ENCODE peak calls at places on chromosomes 2 and 18, in ten cellular contexts. I, T, N, A, B, X, F, C, D and R are unnamed samples. For H3K4me1, the result is how much of the 10 kb centered on the place peaks cover.

GRCh38 chr2:233076749-233077148 is 16.6 kb downstream of the INPP5D start:
- DNase-seq in I (no peak), T (no peak), N (no peak), A (no peak), B (no peak), X (no peak), F (no peak), C (peak), D (no peak), R (no peak)

GRCh38 chr18:58535340-58536186 is 93.3 kb downstream of the ALPK2 start:
- DNase-seq in I (no peak), T (no peak), N (no peak), A (no peak), B (no peak), X (no peak), F (peak), C (no peak), D (peak), R (no peak)

GRCh38 chr2:3469486-3469885 is 49.8 kb downstream of the ADI1 start:
- DNase-seq in I (no peak), T (no peak), N (no peak), A (no peak), B (peak), X (no peak), F (no peak), C (no peak), D (no peak), R (no peak)

GRCh38 chr2:48268671-48269070 is 261.3 kb upstream of the STON1 start:
- DNase-seq in I (no peak), T (no peak), N (no peak), A (no peak), B (no peak), X (no peak), F (no peak), C (no peak), D (no peak), R (no peak)

GRCh38 chr2:234433201-234433600 is 63.7 kb downstream of the ARL4C start:
- DNase-seq in I (no peak), T (no peak), N (no peak), A (no peak), B (no peak), X (no peak), F (no peak), C (no peak), D (no peak), R (no peak)

GRCh38 chr2:43132523-43133301 is 93.7 kb downstream of the ZFP36L2 start:
- DNase-seq in I (no peak), T (peak), N (no peak), A (no peak), B (peak), X (no peak), F (no peak), C (no peak), D (peak), R (no peak)

GRCh38 chr18:25457636-25458035 is 105.7 kb upstream of the ZNF521 start:
- DNase-seq in I (no peak), T (no peak), N (no peak), A (no peak), B (no peak), X (no peak), F (peak), C (peak), D (no peak), R (no peak)

GRCh38 chr18:45760443-45761036 is 36.6 kb downstream of the SLC14A1 start:
- DNase-seq in I (no peak), T (no peak), N (no peak), A (no peak), B (no peak), X (peak), F (no peak), C (no peak), D (peak), R (no peak)

GRCh38 chr18:66759017-66759416 is 155.1 kb upstream of the CDH19 start:
- DNase-seq in I (no peak), T (no peak), N (no peak), A (no peak), B (no peak), X (peak), F (no peak), C (no peak), D (no peak), R (no peak)

GRCh38 chr2:112001942-112002341 is 53.1 kb upstream of the TMEM87B start:
- DNase-seq in I (no peak), T (no peak), N (no peak), A (no peak), B (no peak), X (no peak), F (peak), C (peak), D (no peak), R (no peak)

GRCh38 chr2:40034198-40034597 is 255.1 kb upstream of the THUMPD2 start:
- DNase-seq in I (no peak), T (no peak), N (no peak), A (no peak), B (no peak), X (no peak), F (peak), C (peak), D (no peak), R (no peak)

GRCh38 chr2:105328281-105329196 is 996 bp downstream of the TGFBRAP1 start:
- DNase-seq in I (peak), T (no peak), N (peak), A (peak), B (peak), X (peak), F (peak), C (peak), D (peak), R (peak)

GRCh38 chr2:17646096-17646554 is 105.6 kb downstream of the VSNL1 start:
- DNase-seq in I (peak), T (no peak), N (no peak), A (peak), B (no peak), X (peak), F (peak), C (peak), D (peak), R (peak)

GRCh38 chr2:37085731-37086147 is 1.4 kb downstream of the GPATCH11 start:
- DNase-seq in I (no peak), T (no peak), N (no peak), A (no peak), B (no peak), X (no peak), F (peak), C (peak), D (peak), R (no peak)

GRCh38 chr18:45254683-45255082 is 360.6 kb upstream of the SLC14A2 start:
- DNase-seq in I (peak), T (peak), N (no peak), A (no peak), B (no peak), X (no peak), F (peak), C (peak), D (no peak), R (no peak)

GRCh38 chr18:46051731-46052461 is 20.2 kb downstream of the PSTPIP2 start:
- DNase-seq in I (no peak), T (no peak), N (no peak), A (no peak), B (no peak), X (no peak), F (peak), C (peak), D (no peak), R (no peak)

GRCh38 chr2:152648336-152648735 is 68.9 kb downstream of the PRPF40A start:
- DNase-seq in I (no peak), T (no peak), N (no peak), A (peak), B (no peak), X (peak), F (peak), C (no peak), D (no peak), R (no peak)

GRCh38 chr2:73907840-73908452 is 15.1 kb downstream of the ACTG2 start:
- DNase-seq in I (no peak), T (no peak), N (no peak), A (peak), B (no peak), X (peak), F (peak), C (peak), D (peak), R (no peak)

GRCh38 chr2:202434472-202434871 is 58.3 kb downstream of the BMPR2 start:
- DNase-seq in I (no peak), T (no peak), N (no peak), A (no peak), B (no peak), X (no peak), F (no peak), C (no peak), D (no peak), R (no peak)

GRCh38 chr2:217909156-217909820 is 93.5 kb downstream of the TNS1 start:
- DNase-seq in I (no peak), T (no peak), N (no peak), A (no peak), B (no peak), X (peak), F (no peak), C (no peak), D (peak), R (no peak)
- TF ChIP-seq CTCF in I (no peak), T (no peak), N (no peak), A (no peak), B (no peak), X (peak), F (no peak), C (no peak), D (peak), R (no peak)

GRCh38 chr18:62179213-62179612 is 7.6 kb downstream of the PIGN start:
- DNase-seq in I (no peak), T (no peak), N (no peak), A (no peak), B (no peak), X (no peak), F (no peak), C (no peak), D (no peak), R (no peak)
- H3K4me1 ChIP-seq in I (under half), T (under half), N (under half), A (under half), B (under half), X (under half), F (under half), C (under half), D (under half), R (under half)

GRCh38 chr2:181656450-181657261 is at the start of gene CERKL:
- DNase-seq in I (peak), T (peak), N (peak), A (peak), B (peak), X (peak), F (peak), C (peak), D (peak), R (peak)

GRCh38 chr2:181660181-181660580 is 3.3 kb upstream of the CERKL start:
- DNase-seq in I (no peak), T (no peak), N (no peak), A (no peak), B (no peak), X (no peak), F (no peak), C (no peak), D (no peak), R (no peak)

GRCh38 chr2:181658444-181658843 is 1.5 kb upstream of the CERKL start:
- DNase-seq in I (no peak), T (no peak), N (no peak), A (no peak), B (no peak), X (peak), F (no peak), C (no peak), D (peak), R (no peak)

GRCh38 chr2:181655519-181655918 is 1.4 kb downstream of the CERKL start:
- DNase-seq in I (no peak), T (no peak), N (no peak), A (no peak), B (no peak), X (no peak), F (peak), C (no peak), D (no peak), R (no peak)

GRCh38 chr2:181657379-181657778 is 474 bp upstream of the CERKL start:
- DNase-seq in I (no peak), T (no peak), N (no peak), A (no peak), B (no peak), X (peak), F (no peak), C (no peak), D (peak), R (no peak)
- H3K4me3 ChIP-seq in I (peak), T (peak), N (peak), A (peak), B (no peak), X (peak), F (no peak), C (no peak), D (peak), R (peak)

DNA sequence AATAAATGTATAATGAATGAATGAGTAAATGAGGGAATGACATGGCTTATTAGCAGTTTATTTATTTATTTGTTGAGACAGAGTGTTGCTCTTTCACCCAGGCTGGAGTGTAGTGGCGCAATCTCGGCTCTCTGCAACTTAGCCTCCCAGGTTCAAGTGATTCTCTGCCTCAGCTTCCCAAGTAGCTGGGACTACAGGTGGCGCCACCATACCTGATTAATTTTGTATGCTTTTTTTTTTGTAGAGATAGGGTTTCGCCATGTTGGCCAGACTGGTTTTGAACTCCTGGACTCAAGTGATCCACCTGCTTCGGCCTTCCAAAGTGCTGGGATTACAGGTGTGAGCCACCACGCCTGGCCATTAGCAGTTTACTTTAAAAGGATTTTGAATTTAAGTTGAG is 100.3 kb upstream of the CAVIN2 start:
- DNase-seq in I (no peak), T (no peak), N (no peak), A (no peak), B (no peak), X (peak), F (no peak), C (no peak), D (peak), R (no peak)
- TF ChIP-seq CTCF in I (no peak), T (no peak), N (no peak), A (no peak), B (no peak), X (peak), F (no peak), C (no peak), D (peak), R (no peak)

GRCh38 chr2:62457555-62457954 is 48.4 kb downstream of the TMEM17 start:
- DNase-seq in I (peak), T (no peak), N (no peak), A (no peak), B (no peak), X (no peak), F (no peak), C (no peak), D (no peak), R (no peak)
- H3K4me1 ChIP-seq in I (under half), T (under half), N (under half), A (under half), B (under half), X (under half), F (under half), C (under half), D (under half), R (under half)

DNA sequence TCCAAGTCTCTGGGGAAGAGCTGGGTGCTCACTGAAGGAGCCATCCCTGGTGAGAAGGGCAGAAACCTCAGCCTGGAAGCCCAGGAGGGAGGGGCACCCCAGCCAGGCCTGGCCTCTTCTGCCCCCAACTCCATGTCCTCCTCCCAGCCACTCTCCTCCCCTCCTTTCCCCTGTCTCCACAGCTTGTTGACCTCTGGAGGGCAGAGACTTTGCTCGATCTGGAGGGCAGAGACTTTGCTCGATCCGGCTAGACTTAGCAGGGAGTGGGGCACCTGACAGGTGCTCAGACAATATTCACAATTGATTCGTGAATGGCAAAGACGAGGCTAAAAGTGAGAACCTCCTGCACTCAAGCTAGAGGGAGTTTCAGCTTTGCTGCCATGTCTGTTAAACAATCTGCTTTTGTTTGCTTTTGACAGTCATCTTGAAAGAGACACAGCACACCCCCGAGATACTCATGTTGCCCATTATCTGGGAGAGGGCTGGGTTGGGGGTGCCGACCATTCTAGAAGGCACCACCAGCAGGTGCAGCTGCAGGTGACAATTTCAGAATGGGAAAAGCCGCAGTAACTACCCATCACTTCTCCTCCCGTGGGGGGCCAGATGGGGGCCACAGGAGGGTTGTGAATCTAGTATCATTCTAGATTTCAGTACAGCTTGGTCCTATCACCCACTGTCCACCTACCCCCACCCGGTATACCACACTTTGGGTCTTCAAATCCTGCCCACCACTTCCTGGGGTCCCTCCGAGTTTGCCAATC is 54.8 kb downstream of the DNMT3A start:
- DNase-seq in I (no peak), T (no peak), N (no peak), A (no peak), B (no peak), X (no peak), F (no peak), C (no peak), D (no peak), R (no peak)
- H3K4me3 ChIP-seq in I (no peak), T (no peak), N (no peak), A (no peak), B (no peak), X (no peak), F (no peak), C (no peak), D (no peak), R (no peak)

GRCh38 chr18:30888344-30888743 is 154.2 kb downstream of the DSC3 start:
- DNase-seq in I (no peak), T (no peak), N (no peak), A (no peak), B (no peak), X (no peak), F (no peak), C (no peak), D (no peak), R (no peak)

GRCh38 chr18:30886998-30887397 is 155.5 kb downstream of the DSC3 start:
- DNase-seq in I (no peak), T (no peak), N (no peak), A (no peak), B (no peak), X (no peak), F (no peak), C (no peak), D (no peak), R (no peak)

GRCh38 chr18:30889582-30890301 is 152.8 kb downstream of the DSC3 start:
- DNase-seq in I (no peak), T (no peak), N (no peak), A (no peak), B (no peak), X (peak), F (peak), C (peak), D (peak), R (no peak)
- TF ChIP-seq CTCF in I (no peak), T (peak), N (peak), A (no peak), B (peak), X (peak), F (no peak), C (peak), D (peak), R (no peak)

DNA sequence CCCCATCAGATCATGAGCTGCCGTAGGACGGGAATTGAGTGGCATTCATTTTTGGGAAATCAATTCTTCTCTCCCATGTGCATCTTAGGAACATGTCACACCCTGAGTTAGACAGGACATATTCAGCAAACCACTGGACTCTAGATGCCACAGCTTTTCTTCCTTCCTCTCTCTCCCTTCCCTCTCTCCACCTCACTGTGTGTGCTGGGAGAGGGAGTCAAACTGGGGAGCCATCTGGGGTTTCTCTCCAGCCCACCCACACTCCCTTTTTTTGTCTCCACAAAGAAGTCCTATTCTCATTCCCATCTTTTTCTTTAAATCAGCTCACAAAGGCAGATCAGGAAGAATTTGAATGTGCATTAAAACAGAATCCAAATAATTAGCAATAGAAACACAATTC is 15.3 kb downstream of the CD28 start:
- DNase-seq in I (no peak), T (no peak), N (no peak), A (no peak), B (no peak), X (peak), F (no peak), C (no peak), D (no peak), R (no peak)
- H3K4me1 ChIP-seq in I (under half), T (under half), N (under half), A (under half), B (under half), X (under half), F (under half), C (under half), D (under half), R (under half)

GRCh38 chr2:128737546-128737826 is 418.8 kb upstream of the HS6ST1 start:
- DNase-seq in I (no peak), T (no peak), N (no peak), A (no peak), B (no peak), X (no peak), F (no peak), C (no peak), D (no peak), R (no peak)

GRCh38 chr2:128738446-128739110 is 419.9 kb upstream of the HS6ST1 start:
- DNase-seq in I (no peak), T (no peak), N (no peak), A (no peak), B (no peak), X (no peak), F (no peak), C (no peak), D (no peak), R (no peak)

GRCh38 chr2:128736046-128736688 is 417.5 kb upstream of the HS6ST1 start:
- DNase-seq in I (no peak), T (no peak), N (no peak), A (no peak), B (no peak), X (no peak), F (no peak), C (no peak), D (no peak), R (no peak)

GRCh38 chr2:128735296-128735960 is 416.8 kb upstream of the HS6ST1 start:
- DNase-seq in I (no peak), T (peak), N (no peak), A (no peak), B (no peak), X (peak), F (no peak), C (no peak), D (no peak), R (no peak)

GRCh38 chr2:128736689-128737545 is 418.2 kb upstream of the HS6ST1 start:
- DNase-seq in I (peak), T (peak), N (peak), A (peak), B (peak), X (peak), F (peak), C (peak), D (peak), R (peak)
- H3K4me3 ChIP-seq in I (peak), T (peak), N (peak), A (peak), B (no peak), X (peak), F (no peak), C (peak), D (no peak), R (peak)

GRCh38 chr2:156955701-156956100 is 301.8 kb upstream of the GALNT5 start:
- DNase-seq in I (no peak), T (no peak), N (no peak), A (no peak), B (no peak), X (no peak), F (no peak), C (peak), D (no peak), R (no peak)
- TF ChIP-seq CTCF in I (no peak), T (no peak), N (no peak), A (no peak), B (no peak), X (no peak), F (no peak), C (no peak), D (no peak), R (no peak)